ENCODE peak calls at places on chromosomes 6 and 20, in five cellular contexts. H, T, G, A and B are unnamed samples.

GRCh38 chr6:46719099-46719498 is 16.1 kb downstream of the PLA2G7 start:
- DNase-seq in T (no peak), G (no peak), A (no peak), H (no peak), B (peak)

GRCh38 chr6:102885165-102885564 is 1491.7 kb downstream of the GRIK2 start:
- DNase-seq in H (no peak), T (no peak), A (no peak), G (no peak), B (no peak)

GRCh38 chr6:72621243-72622093 is at the start of gene KCNQ5:
- DNase-seq in H (no peak), A (peak), G (no peak), T (peak), B (no peak)

GRCh38 chr20:63435552-63435951 is 36.9 kb downstream of the KCNQ2 start:
- DNase-seq in H (no peak), G (no peak), T (no peak), A (no peak), B (no peak)

GRCh38 chr6:38187285-38187684 is 367.8 kb downstream of the ZFAND3 start:
- DNase-seq in H (no peak), T (no peak), A (peak), G (no peak), B (no peak)

GRCh38 chr6:35718911-35719381 is 17.9 kb upstream of the ARMC12 start:
- DNase-seq in T (peak), G (no peak), A (no peak), H (no peak), B (no peak)

GRCh38 chr6:19417713-19418112 is 419.5 kb upstream of the ID4 start:
- DNase-seq in A (no peak), T (no peak), G (no peak), H (no peak), B (peak)

GRCh38 chr6:13715444-13715883 is 3.8 kb upstream of the RANBP9 start:
- DNase-seq in A (no peak), T (peak), H (no peak), G (no peak), B (no peak)

GRCh38 chr6:83615025-83615999 is 93.6 kb downstream of the SNAP91 start:
- DNase-seq in A (no peak), H (peak), G (no peak), T (peak), B (peak)

GRCh38 chr6:12436683-12437082 is 146.5 kb downstream of the EDN1 start:
- DNase-seq in T (no peak), H (no peak), G (no peak), A (no peak), B (no peak)

GRCh38 chr6:14272111-14273085 is 154.8 kb downstream of the CD83 start:
- DNase-seq in T (no peak), A (peak), H (no peak), G (no peak), B (peak)

GRCh38 chr6:150266963-150267685 is 101.7 kb upstream of the IYD start:
- DNase-seq in G (no peak), H (no peak), A (no peak), T (no peak), B (no peak)

GRCh38 chr6:143843689-143844405 is 709 bp downstream of the LTV1 start:
- DNase-seq in G (no peak), A (no peak), H (no peak), T (peak), B (no peak)

GRCh38 chr6:32609731-32610640 is 20.3 kb upstream of the HLA-DRB1 start:
- DNase-seq in T (peak), A (peak), H (peak), G (peak), B (peak)

GRCh38 chr6:34195726-34196115 is 41.0 kb upstream of the HMGA1 start:
- DNase-seq in G (no peak), A (no peak), H (no peak), T (no peak), B (no peak)

GRCh38 chr6:91098006-91098405 is 511.1 kb upstream of the MAP3K7 start:
- DNase-seq in A (no peak), G (no peak), H (no peak), T (no peak), B (no peak)

GRCh38 chr6:23181301-23182110 is 612.1 kb downstream of the HDGFL1 start:
- DNase-seq in G (no peak), H (no peak), A (no peak), T (no peak), B (no peak)

GRCh38 chr6:25050356-25050755 is 114.6 kb upstream of the RIPOR2 start:
- DNase-seq in G (no peak), A (no peak), H (no peak), T (peak), B (peak)

GRCh38 chr6:41937881-41938574 is 3.6 kb downstream of the CCND3 start:
- DNase-seq in T (no peak), G (no peak), H (no peak), A (no peak), B (no peak)
- H3K14ac ChIP-seq in T (no peak), G (no peak), H (no peak), A (no peak), B (no peak)

DNA sequence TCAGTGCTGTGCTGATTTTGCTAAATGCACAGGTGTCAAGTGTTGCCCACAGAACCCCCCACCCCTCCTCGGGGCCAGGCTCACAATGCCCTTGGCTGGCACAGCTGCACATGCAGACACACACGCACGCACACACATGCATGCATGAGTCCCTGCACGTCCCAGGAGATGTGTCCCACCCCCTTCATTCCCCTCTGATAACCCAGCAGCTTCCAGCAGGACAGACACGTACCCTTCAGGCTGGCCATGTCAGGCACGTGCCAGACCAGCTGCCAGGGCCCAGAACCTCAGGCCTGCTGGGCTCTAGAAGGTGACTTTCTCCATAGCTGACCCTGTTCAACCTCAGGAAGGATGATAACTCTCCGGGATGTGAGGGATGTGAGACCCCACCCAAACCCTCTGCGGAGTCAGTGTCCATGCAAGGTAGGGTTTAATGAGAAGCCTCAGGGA is 44.4 kb downstream of the MRPL14 start:
- DNase-seq in T (no peak), A (no peak), G (no peak), H (no peak), B (no peak)
- H3K9ac ChIP-seq in T (no peak), A (no peak), G (no peak), H (no peak), B (no peak)

GRCh38 chr20:33450867-33451266 is 7.3 kb upstream of the SNTA1 start:
- DNase-seq in H (no peak), A (no peak), G (no peak), T (no peak), B (peak)
- H2BK12ac ChIP-seq in H (no peak), A (no peak), G (no peak), T (no peak), B (no peak)

DNA sequence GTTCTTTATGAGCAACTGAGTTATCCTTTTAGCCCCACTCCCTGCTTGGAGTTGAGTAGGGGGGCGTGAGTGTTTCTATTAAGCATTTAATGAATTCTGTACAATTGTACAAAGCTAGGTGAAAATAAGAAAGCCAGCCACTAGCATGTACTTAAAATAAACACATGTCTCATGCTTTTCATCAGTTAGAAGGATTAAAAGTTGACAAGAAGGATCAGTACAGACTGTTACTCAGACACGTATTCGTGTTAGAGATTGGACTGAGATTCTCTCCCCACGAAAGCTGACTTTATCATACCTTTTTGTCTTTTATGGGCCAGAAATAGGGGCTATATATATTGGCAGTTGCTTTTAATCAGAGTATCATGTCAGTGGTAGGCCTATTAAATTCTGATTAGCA is 1.7 kb downstream of the HSF2 start:
- DNase-seq in H (no peak), A (no peak), G (no peak), T (peak), B (no peak)
- H3K14ac ChIP-seq in H (no peak), A (no peak), G (no peak), T (no peak), B (no peak)

GRCh38 chr20:23148721-23149570 is 62.8 kb upstream of the CD93 start:
- DNase-seq in H (no peak), G (no peak), A (peak), T (no peak), B (no peak)
- H3K9ac ChIP-seq in H (no peak), G (no peak), A (no peak), T (peak), B (no peak)

GRCh38 chr6:40586800-40587201 is 363 bp downstream of the LRFN2 start:
- DNase-seq in G (no peak), A (no peak), T (no peak), H (no peak), B (no peak)

GRCh38 chr6:40586369-40586768 is 795 bp downstream of the LRFN2 start:
- DNase-seq in T (peak), A (no peak), G (no peak), H (no peak), B (no peak)

GRCh38 chr6:40587240-40588069 is at the start of gene LRFN2:
- DNase-seq in H (peak), T (peak), G (no peak), A (peak), B (peak)

GRCh38 chr6:40588070-40588384 is 863 bp upstream of the LRFN2 start:
- DNase-seq in A (no peak), H (no peak), T (no peak), G (no peak), B (no peak)

DNA sequence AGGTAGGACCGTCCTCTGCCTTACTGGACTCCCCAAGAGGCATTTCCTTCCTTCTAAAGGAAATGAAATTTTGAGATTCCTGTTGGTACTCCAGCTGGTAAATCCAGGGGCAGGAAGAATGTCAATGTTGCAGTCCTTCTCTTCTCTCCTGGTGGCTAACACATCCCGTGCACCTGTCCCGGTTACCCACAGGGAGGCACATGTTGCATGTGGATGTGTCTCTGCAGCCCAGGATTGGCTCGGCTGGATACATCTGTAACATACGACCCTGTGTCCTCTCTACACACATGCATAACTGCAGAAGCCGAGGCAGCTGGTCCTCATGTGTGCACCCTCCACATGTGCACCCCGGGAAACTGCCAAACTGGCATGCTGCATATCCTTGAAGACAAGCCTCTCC is 1.3 kb upstream of the LRFN2 start:
- DNase-seq in H (no peak), G (no peak), T (no peak), A (no peak), B (no peak)
- H2BK12ac ChIP-seq in H (no peak), G (peak), T (no peak), A (no peak), B (no peak)

DNA sequence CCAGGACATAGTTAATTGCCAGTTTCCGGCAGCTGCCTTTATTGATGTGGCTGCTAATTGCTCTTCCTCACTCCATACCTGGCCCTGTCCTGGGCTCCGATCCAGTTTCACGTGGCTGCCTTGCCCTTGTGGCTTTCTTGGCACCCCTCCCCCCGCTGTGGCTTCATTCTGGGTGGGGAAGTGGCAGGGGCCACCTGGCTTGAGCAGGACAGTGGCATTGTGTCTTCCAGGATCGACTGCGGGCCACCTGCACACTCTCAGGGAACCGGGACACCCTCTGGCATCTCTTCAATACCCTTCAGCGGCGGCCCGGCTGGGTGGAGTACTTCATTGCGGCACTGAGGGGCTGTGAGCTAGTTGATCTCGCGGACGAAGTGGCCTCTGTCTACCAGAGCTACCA is 10.8 kb downstream of the MAVS start:
- DNase-seq in G (no peak), H (no peak), A (no peak), T (no peak), B (no peak)
- H3K14ac ChIP-seq in G (no peak), H (no peak), A (no peak), T (no peak), B (no peak)